ENCODE peak calls at places on chromosome 20, in five cellular contexts. One of them, this sample, is unnamed.

GRCh38 chr20:17872920-17873319 is 95.7 kb downstream of the SNX5 start:
- DNase-seq in SK-MEL-5: no peak
- DNase-seq in HFF-Myc: no peak
- DNase-seq in activated T-cell treated with anti-CD3 and anti-CD28 coated beads, Interleukin-2, amount 50 U/mL, for 72 hours: no peak
- DNase-seq in iris pigment epithelial cell: no peak
- DNase-seq in this sample: no peak

GRCh38 chr20:63567382-63568169 is 6.5 kb downstream of the HELZ2 start:
- DNase-seq in SK-MEL-5: no peak
- DNase-seq in HFF-Myc: no peak
- DNase-seq in activated T-cell treated with anti-CD3 and anti-CD28 coated beads, Interleukin-2, amount 50 U/mL, for 72 hours: peak; percentile 70
- DNase-seq in iris pigment epithelial cell: peak; percentile 75
- DNase-seq in this sample: no peak

GRCh38 chr20:46296526-46297250 is 11.6 kb downstream of the CDH22 start:
- DNase-seq in SK-MEL-5: no peak
- DNase-seq in HFF-Myc: no peak
- DNase-seq in activated T-cell treated with anti-CD3 and anti-CD28 coated beads, Interleukin-2, amount 50 U/mL, for 72 hours: no peak
- DNase-seq in iris pigment epithelial cell: no peak
- DNase-seq in this sample: no peak

GRCh38 chr20:59428441-59429205 is 128.2 kb downstream of the EDN3 start:
- DNase-seq in SK-MEL-5: peak; percentile 59
- DNase-seq in HFF-Myc: no peak
- DNase-seq in activated T-cell treated with anti-CD3 and anti-CD28 coated beads, Interleukin-2, amount 50 U/mL, for 72 hours: no peak
- DNase-seq in iris pigment epithelial cell: no peak
- DNase-seq in this sample: no peak

GRCh38 chr20:19662638-19662995 is 95.4 kb upstream of the RIN2 start:
- DNase-seq in SK-MEL-5: no peak
- DNase-seq in HFF-Myc: no peak
- DNase-seq in activated T-cell treated with anti-CD3 and anti-CD28 coated beads, Interleukin-2, amount 50 U/mL, for 72 hours: no peak
- DNase-seq in iris pigment epithelial cell: no peak
- DNase-seq in this sample: no peak

GRCh38 chr20:63508072-63508768 is 9.3 kb upstream of the EEF1A2 start:
- DNase-seq in SK-MEL-5: no peak
- DNase-seq in HFF-Myc: no peak
- DNase-seq in activated T-cell treated with anti-CD3 and anti-CD28 coated beads, Interleukin-2, amount 50 U/mL, for 72 hours: no peak
- DNase-seq in iris pigment epithelial cell: no peak
- DNase-seq in this sample: no peak

GRCh38 chr20:20561172-20561571 is 151.3 kb downstream of the RALGAPA2 start:
- DNase-seq in SK-MEL-5: no peak
- DNase-seq in HFF-Myc: no peak
- DNase-seq in activated T-cell treated with anti-CD3 and anti-CD28 coated beads, Interleukin-2, amount 50 U/mL, for 72 hours: no peak
- DNase-seq in iris pigment epithelial cell: no peak
- DNase-seq in this sample: no peak

GRCh38 chr20:19964289-19965263 is 52.6 kb upstream of the NAA20 start:
- DNase-seq in SK-MEL-5: peak; percentile 15
- DNase-seq in HFF-Myc: peak; percentile 96
- DNase-seq in activated T-cell treated with anti-CD3 and anti-CD28 coated beads, Interleukin-2, amount 50 U/mL, for 72 hours: no peak
- DNase-seq in iris pigment epithelial cell: peak; percentile 97
- DNase-seq in this sample: no peak

GRCh38 chr20:33909331-33909921 is 84.3 kb upstream of the RALY start:
- DNase-seq in SK-MEL-5: peak; percentile 98
- DNase-seq in HFF-Myc: peak; percentile 56
- DNase-seq in activated T-cell treated with anti-CD3 and anti-CD28 coated beads, Interleukin-2, amount 50 U/mL, for 72 hours: no peak
- DNase-seq in iris pigment epithelial cell: peak; percentile 98
- DNase-seq in this sample: no peak

GRCh38 chr20:39800548-39800947 is 838.4 kb downstream of the DHX35 start:
- DNase-seq in SK-MEL-5: no peak
- DNase-seq in HFF-Myc: peak; percentile 26
- DNase-seq in activated T-cell treated with anti-CD3 and anti-CD28 coated beads, Interleukin-2, amount 50 U/mL, for 72 hours: no peak
- DNase-seq in iris pigment epithelial cell: peak; percentile 34
- DNase-seq in this sample: no peak